ENCODE peak calls at places on chromosomes 2 and 18, in seven cellular contexts. A is adipocyte; X is NCI-H1436; D is psoas muscle; Y is adrenal gland; T is activated CD4-positive, alpha-beta T cell treated with anti-CD3 and anti-CD28 coated beads, Interleukin-2, amount 10 ng/mL, durations not matched to agents 24 days and 14 days; S is activated naive CD4-positive, alpha-beta T cell. N is an unnamed sample.

GRCh38 chr2:64295326-64296149 is 151.3 kb upstream of the PELI1 start:
- DNase-seq in T (no peak), Y (no peak), D (no peak), A (no peak), X (no peak), S (no peak), N (no peak)

GRCh38 chr2:71888741-71889445 is 258.8 kb downstream of the CYP26B1 start:
- DNase-seq in T (no peak), S (no peak), X (no peak), A (no peak), D (no peak), Y (no peak), N (no peak)

GRCh38 chr2:23698116-23698732 is 228.7 kb downstream of the ATAD2B start:
- DNase-seq in A (no peak), X (no peak), S (no peak), T (no peak), Y (no peak), D (no peak), N (no peak)

GRCh38 chr2:44598731-44599529 is 237.2 kb downstream of the CAMKMT start:
- DNase-seq in D (no peak), T (no peak), X (no peak), Y (no peak), A (peak), S (no peak), N (no peak)

GRCh38 chr2:15195723-15196270 is 365.3 kb downstream of the NBAS start:
- DNase-seq in X (no peak), S (no peak), A (no peak), D (no peak), Y (no peak), T (no peak), N (no peak)

GRCh38 chr2:69948032-69948962 is 13.1 kb downstream of the ASPRV1 start:
- DNase-seq in Y (no peak), A (no peak), D (no peak), S (no peak), X (no peak), T (no peak), N (no peak)

GRCh38 chr18:6997802-6998201 is 119.8 kb downstream of the LAMA1 start:
- DNase-seq in S (no peak), T (no peak), D (no peak), A (no peak), Y (no peak), X (no peak), N (no peak)

GRCh38 chr2:61887684-61888303 is 662 bp downstream of the CCT4 start:
- DNase-seq in D (no peak), S (no peak), X (no peak), A (peak), Y (no peak), T (peak), N (no peak)

GRCh38 chr2:143778981-143779380 is 649.8 kb downstream of the ARHGAP15 start:
- DNase-seq in T (no peak), D (no peak), S (no peak), X (no peak), Y (no peak), A (no peak), N (no peak)

GRCh38 chr2:202278944-202279343 is 13.4 kb downstream of the NOP58 start:
- DNase-seq in X (peak), D (no peak), Y (no peak), S (no peak), A (peak), T (no peak), N (no peak)

GRCh38 chr2:149989447-149990063 is 402.0 kb upstream of the MMADHC start:
- DNase-seq in D (no peak), X (no peak), Y (peak), T (no peak), A (peak), S (no peak), N (no peak)

N was measured in HL-60.